ENCODE peak calls at places on chromosomes 6 and 20, in ten cellular contexts. One of them, this sample, is unnamed.

GRCh38 chr6:169920359-169921020 is 169.1 kb downstream of the ERMARD start:
- DNase-seq in adipocyte: no peak
- DNase-seq in IMR-90: no peak
- DNase-seq in right lobe of liver: no peak
- DNase-seq in psoas muscle: no peak
- DNase-seq in PC-9: no peak
- DNase-seq in heart left ventricle: no peak
- DNase-seq in cardiac fibroblast: no peak
- DNase-seq in fibroblast of the aortic adventitia: no peak
- DNase-seq in endothelial cell of umbilical vein: no peak
- DNase-seq in this sample: peak

GRCh38 chr6:158938220-158938619 is 61.8 kb downstream of the RSPH3 start:
- DNase-seq in psoas muscle: no peak
- DNase-seq in endothelial cell of umbilical vein: no peak
- DNase-seq in right lobe of liver: no peak
- DNase-seq in adipocyte: no peak
- DNase-seq in PC-9: no peak
- DNase-seq in IMR-90: no peak
- DNase-seq in cardiac fibroblast: no peak
- DNase-seq in heart left ventricle: no peak
- DNase-seq in fibroblast of the aortic adventitia: no peak
- DNase-seq in this sample: peak

GRCh38 chr6:143183735-143184134 is 123.0 kb downstream of the AIG1 start:
- DNase-seq in adipocyte: no peak
- DNase-seq in psoas muscle: no peak
- DNase-seq in heart left ventricle: no peak
- DNase-seq in cardiac fibroblast: no peak
- DNase-seq in endothelial cell of umbilical vein: peak
- DNase-seq in PC-9: no peak
- DNase-seq in right lobe of liver: no peak
- DNase-seq in fibroblast of the aortic adventitia: no peak
- DNase-seq in IMR-90: no peak
- DNase-seq in this sample: no peak

GRCh38 chr20:3843490-3843889 is 3.1 kb upstream of the MAVS start:
- DNase-seq in PC-9: peak
- DNase-seq in psoas muscle: no peak
- DNase-seq in fibroblast of the aortic adventitia: peak
- DNase-seq in adipocyte: peak
- DNase-seq in endothelial cell of umbilical vein: no peak
- DNase-seq in IMR-90: peak
- DNase-seq in right lobe of liver: no peak
- DNase-seq in cardiac fibroblast: peak
- DNase-seq in heart left ventricle: no peak
- DNase-seq in this sample: peak

GRCh38 chr20:16476032-16476431 is 97.2 kb downstream of the KIF16B start:
- DNase-seq in PC-9: peak
- DNase-seq in psoas muscle: no peak
- DNase-seq in endothelial cell of umbilical vein: peak
- DNase-seq in fibroblast of the aortic adventitia: peak
- DNase-seq in heart left ventricle: no peak
- DNase-seq in IMR-90: peak
- DNase-seq in right lobe of liver: no peak
- DNase-seq in adipocyte: peak
- DNase-seq in cardiac fibroblast: peak
- DNase-seq in this sample: peak

GRCh38 chr6:138428943-138429616 is 25.1 kb downstream of the HEBP2 start:
- DNase-seq in right lobe of liver: no peak
- DNase-seq in endothelial cell of umbilical vein: peak
- DNase-seq in heart left ventricle: no peak
- DNase-seq in adipocyte: peak
- DNase-seq in psoas muscle: no peak
- DNase-seq in cardiac fibroblast: peak
- DNase-seq in fibroblast of the aortic adventitia: peak
- DNase-seq in IMR-90: peak
- DNase-seq in PC-9: peak
- DNase-seq in this sample: peak

GRCh38 chr20:15455279-15455678 is 1117.9 kb upstream of the FLRT3 start:
- DNase-seq in endothelial cell of umbilical vein: no peak
- DNase-seq in psoas muscle: no peak
- DNase-seq in IMR-90: no peak
- DNase-seq in PC-9: no peak
- DNase-seq in right lobe of liver: no peak
- DNase-seq in cardiac fibroblast: no peak
- DNase-seq in heart left ventricle: no peak
- DNase-seq in adipocyte: peak
- DNase-seq in fibroblast of the aortic adventitia: no peak
- DNase-seq in this sample: no peak

GRCh38 chr6:149855040-149855654 is 9.0 kb downstream of the LRP11 start:
- DNase-seq in fibroblast of the aortic adventitia: peak
- DNase-seq in adipocyte: peak
- DNase-seq in IMR-90: peak
- DNase-seq in PC-9: peak
- DNase-seq in heart left ventricle: no peak
- DNase-seq in cardiac fibroblast: peak
- DNase-seq in endothelial cell of umbilical vein: peak
- DNase-seq in right lobe of liver: no peak
- DNase-seq in psoas muscle: no peak
- DNase-seq in this sample: no peak

GRCh38 chr20:42484335-42484734 is 705.4 kb downstream of the PTPRT start:
- DNase-seq in psoas muscle: no peak
- DNase-seq in endothelial cell of umbilical vein: no peak
- DNase-seq in IMR-90: no peak
- DNase-seq in fibroblast of the aortic adventitia: peak
- DNase-seq in PC-9: no peak
- DNase-seq in right lobe of liver: no peak
- DNase-seq in cardiac fibroblast: peak
- DNase-seq in adipocyte: no peak
- DNase-seq in heart left ventricle: peak
- DNase-seq in this sample: no peak

GRCh38 chr6:158630944-158631616 is 13.5 kb downstream of the DYNLT1 start:
- DNase-seq in heart left ventricle: no peak
- DNase-seq in right lobe of liver: no peak
- DNase-seq in endothelial cell of umbilical vein: peak
- DNase-seq in PC-9: no peak
- DNase-seq in psoas muscle: peak
- DNase-seq in cardiac fibroblast: peak
- DNase-seq in fibroblast of the aortic adventitia: peak
- DNase-seq in IMR-90: peak
- DNase-seq in adipocyte: no peak
- DNase-seq in this sample: peak

GRCh38 chr20:64242797-64243475 is 12.6 kb upstream of the PCMTD2 start:
- DNase-seq in PC-9: no peak
- DNase-seq in heart left ventricle: no peak
- DNase-seq in IMR-90: no peak
- DNase-seq in adipocyte: no peak
- DNase-seq in right lobe of liver: peak
- DNase-seq in fibroblast of the aortic adventitia: no peak
- DNase-seq in psoas muscle: no peak
- DNase-seq in endothelial cell of umbilical vein: no peak
- DNase-seq in cardiac fibroblast: no peak
- DNase-seq in this sample: peak

GRCh38 chr20:25672659-25673058 is 24.0 kb downstream of the ZNF337 start:
- DNase-seq in IMR-90: no peak
- DNase-seq in cardiac fibroblast: no peak
- DNase-seq in adipocyte: no peak
- DNase-seq in psoas muscle: no peak
- DNase-seq in right lobe of liver: no peak
- DNase-seq in endothelial cell of umbilical vein: no peak
- DNase-seq in heart left ventricle: no peak
- DNase-seq in fibroblast of the aortic adventitia: no peak
- DNase-seq in PC-9: no peak
- DNase-seq in this sample: no peak

GRCh38 chr6:138997136-138997535 is 9.1 kb upstream of the REPS1 start:
- DNase-seq in fibroblast of the aortic adventitia: no peak
- DNase-seq in adipocyte: no peak
- DNase-seq in cardiac fibroblast: no peak
- DNase-seq in PC-9: no peak
- DNase-seq in IMR-90: no peak
- DNase-seq in endothelial cell of umbilical vein: no peak
- DNase-seq in psoas muscle: no peak
- DNase-seq in heart left ventricle: no peak
- DNase-seq in right lobe of liver: peak
- DNase-seq in this sample: no peak

GRCh38 chr6:246349-246748 is 45.9 kb upstream of the DUSP22 start:
- DNase-seq in heart left ventricle: no peak
- DNase-seq in endothelial cell of umbilical vein: no peak
- DNase-seq in PC-9: no peak
- DNase-seq in psoas muscle: no peak
- DNase-seq in IMR-90: no peak
- DNase-seq in adipocyte: no peak
- DNase-seq in right lobe of liver: no peak
- DNase-seq in cardiac fibroblast: peak
- DNase-seq in fibroblast of the aortic adventitia: no peak
- DNase-seq in this sample: no peak

GRCh38 chr20:37411408-37412306 is 65.7 kb downstream of the SRC start:
- DNase-seq in fibroblast of the aortic adventitia: no peak
- DNase-seq in psoas muscle: no peak
- DNase-seq in heart left ventricle: no peak
- DNase-seq in right lobe of liver: no peak
- DNase-seq in adipocyte: no peak
- DNase-seq in cardiac fibroblast: no peak
- DNase-seq in IMR-90: no peak
- DNase-seq in endothelial cell of umbilical vein: peak
- DNase-seq in PC-9: no peak
- DNase-seq in this sample: peak

GRCh38 chr20:54086444-54087134 is 16.2 kb upstream of the BCAS1 start:
- DNase-seq in heart left ventricle: no peak
- DNase-seq in endothelial cell of umbilical vein: no peak
- DNase-seq in PC-9: no peak
- DNase-seq in psoas muscle: no peak
- DNase-seq in adipocyte: no peak
- DNase-seq in fibroblast of the aortic adventitia: peak
- DNase-seq in IMR-90: peak
- DNase-seq in right lobe of liver: no peak
- DNase-seq in cardiac fibroblast: peak
- DNase-seq in this sample: peak

GRCh38 chr20:25580711-25581110 is 4.6 kb downstream of the NINL start:
- DNase-seq in PC-9: peak
- DNase-seq in fibroblast of the aortic adventitia: peak
- DNase-seq in endothelial cell of umbilical vein: no peak
- DNase-seq in right lobe of liver: no peak
- DNase-seq in IMR-90: peak
- DNase-seq in psoas muscle: no peak
- DNase-seq in cardiac fibroblast: peak
- DNase-seq in adipocyte: peak
- DNase-seq in heart left ventricle: no peak
- DNase-seq in this sample: peak

GRCh38 chr6:163149535-163149848 is 265.0 kb upstream of the QKI start:
- DNase-seq in psoas muscle: no peak
- DNase-seq in endothelial cell of umbilical vein: no peak
- DNase-seq in IMR-90: no peak
- DNase-seq in PC-9: no peak
- DNase-seq in right lobe of liver: no peak
- DNase-seq in cardiac fibroblast: no peak
- DNase-seq in fibroblast of the aortic adventitia: no peak
- DNase-seq in adipocyte: no peak
- DNase-seq in heart left ventricle: no peak
- DNase-seq in this sample: no peak

GRCh38 chr6:125095501-125096301 is 57.9 kb upstream of the TPD52L1 start:
- DNase-seq in cardiac fibroblast: peak
- DNase-seq in adipocyte: peak
- DNase-seq in right lobe of liver: no peak
- DNase-seq in endothelial cell of umbilical vein: peak
- DNase-seq in heart left ventricle: no peak
- DNase-seq in IMR-90: peak
- DNase-seq in PC-9: no peak
- DNase-seq in psoas muscle: no peak
- DNase-seq in fibroblast of the aortic adventitia: peak
- DNase-seq in this sample: peak
- H3K4me3 ChIP-seq in cardiac fibroblast: no peak
- H3K4me3 ChIP-seq in adipocyte: peak
- H3K4me3 ChIP-seq in right lobe of liver: no peak
- H3K4me3 ChIP-seq in endothelial cell of umbilical vein: no peak
- H3K4me3 ChIP-seq in heart left ventricle: no peak
- H3K4me3 ChIP-seq in IMR-90: peak
- H3K4me3 ChIP-seq in PC-9: no peak
- H3K4me3 ChIP-seq in psoas muscle: no peak
- H3K4me3 ChIP-seq in fibroblast of the aortic adventitia: no peak
- H3K4me3 ChIP-seq in this sample: peak

GRCh38 chr20:59577809-59578601 is 26.3 kb upstream of the PHACTR3 start:
- DNase-seq in endothelial cell of umbilical vein: no peak
- DNase-seq in PC-9: no peak
- DNase-seq in right lobe of liver: peak
- DNase-seq in IMR-90: no peak
- DNase-seq in psoas muscle: no peak
- DNase-seq in heart left ventricle: no peak
- DNase-seq in fibroblast of the aortic adventitia: no peak
- DNase-seq in adipocyte: no peak
- DNase-seq in cardiac fibroblast: no peak
- DNase-seq in this sample: peak
- H3K4me3 ChIP-seq in endothelial cell of umbilical vein: no peak
- H3K4me3 ChIP-seq in PC-9: no peak
- H3K4me3 ChIP-seq in right lobe of liver: no peak
- H3K4me3 ChIP-seq in IMR-90: no peak
- H3K4me3 ChIP-seq in psoas muscle: no peak
- H3K4me3 ChIP-seq in heart left ventricle: no peak
- H3K4me3 ChIP-seq in fibroblast of the aortic adventitia: no peak
- H3K4me3 ChIP-seq in adipocyte: no peak
- H3K4me3 ChIP-seq in cardiac fibroblast: no peak
- H3K4me3 ChIP-seq in this sample: no peak

GRCh38 chr6:27672113-27672799 is 199.4 kb upstream of the ZNF184 start:
- DNase-seq in heart left ventricle: no peak
- DNase-seq in psoas muscle: no peak
- DNase-seq in PC-9: peak
- DNase-seq in fibroblast of the aortic adventitia: peak
- DNase-seq in right lobe of liver: no peak
- DNase-seq in cardiac fibroblast: peak
- DNase-seq in adipocyte: peak
- DNase-seq in endothelial cell of umbilical vein: peak
- DNase-seq in IMR-90: peak
- DNase-seq in this sample: peak
- H3K4me3 ChIP-seq in heart left ventricle: no peak
- H3K4me3 ChIP-seq in psoas muscle: no peak
- H3K4me3 ChIP-seq in PC-9: peak
- H3K4me3 ChIP-seq in fibroblast of the aortic adventitia: no peak
- H3K4me3 ChIP-seq in right lobe of liver: no peak
- H3K4me3 ChIP-seq in cardiac fibroblast: no peak
- H3K4me3 ChIP-seq in adipocyte: no peak
- H3K4me3 ChIP-seq in endothelial cell of umbilical vein: no peak
- H3K4me3 ChIP-seq in IMR-90: no peak
- H3K4me3 ChIP-seq in this sample: peak

DNA sequence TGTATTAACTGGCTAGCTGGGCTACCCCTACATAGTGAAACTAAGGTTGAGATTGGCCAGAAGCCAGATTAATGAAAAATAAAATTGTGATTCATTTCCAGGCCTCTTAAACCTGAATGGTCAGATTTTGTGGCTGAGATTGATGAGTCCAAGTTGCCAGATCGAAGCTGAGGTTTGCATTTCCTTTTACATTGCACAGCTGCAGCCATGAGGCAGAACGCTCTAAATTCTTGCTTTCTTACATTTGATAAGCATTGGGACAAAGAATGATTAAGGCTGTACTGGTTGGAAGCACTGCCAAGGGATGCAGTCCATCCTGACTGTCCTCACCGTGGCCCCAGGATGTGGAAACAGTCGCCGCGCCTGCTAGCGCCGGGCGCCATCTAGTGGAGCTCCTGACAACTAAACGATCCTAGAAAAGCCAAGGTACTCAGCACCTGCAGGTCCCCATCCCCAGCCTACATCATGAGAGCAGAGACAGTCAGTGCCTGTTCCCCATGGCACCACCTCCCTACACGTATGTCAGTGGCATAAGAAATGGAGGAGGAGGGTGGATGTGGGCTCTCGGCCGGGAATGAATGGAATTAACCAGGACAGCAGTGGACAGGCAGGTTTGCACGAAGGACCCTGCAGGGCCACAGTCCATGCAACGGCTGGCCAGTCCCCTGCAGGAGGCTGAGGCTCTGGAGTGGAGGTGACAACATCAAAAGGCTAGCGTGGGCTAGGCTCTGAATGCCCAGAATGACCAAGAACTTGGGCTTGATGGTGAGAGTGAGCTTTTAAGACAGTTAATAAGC is 19.0 kb downstream of the PXDC1 start:
- DNase-seq in heart left ventricle: peak
- DNase-seq in psoas muscle: peak
- DNase-seq in endothelial cell of umbilical vein: peak
- DNase-seq in cardiac fibroblast: peak
- DNase-seq in IMR-90: peak
- DNase-seq in right lobe of liver: peak
- DNase-seq in PC-9: peak
- DNase-seq in fibroblast of the aortic adventitia: peak
- DNase-seq in adipocyte: peak
- DNase-seq in this sample: peak
- H3K4me3 ChIP-seq in heart left ventricle: no peak
- H3K4me3 ChIP-seq in psoas muscle: no peak
- H3K4me3 ChIP-seq in endothelial cell of umbilical vein: no peak
- H3K4me3 ChIP-seq in cardiac fibroblast: peak
- H3K4me3 ChIP-seq in IMR-90: no peak
- H3K4me3 ChIP-seq in right lobe of liver: no peak
- H3K4me3 ChIP-seq in PC-9: no peak
- H3K4me3 ChIP-seq in fibroblast of the aortic adventitia: no peak
- H3K4me3 ChIP-seq in adipocyte: no peak
- H3K4me3 ChIP-seq in this sample: no peak

This sample was measured in osteoblast.